ENCODE peak calls at places on chromosomes 11 and 22, in four cellular contexts. J, I, Y and O are unnamed samples.
A peak's percentile ranks its signal among the peaks of the same experiment; 100 is the strongest.

GRCh38 chr11:113690619-113691569 is 15.2 kb downstream of the TMPRSS5 start:
- DNase-seq in J (peak; percentile 75), Y (no peak), I (peak; percentile 32), O (no peak)

GRCh38 chr11:78853521-78853920 is 278.9 kb upstream of the NARS2 start:
- DNase-seq in Y (no peak), J (no peak), I (no peak), O (no peak)

GRCh38 chr22:46619830-46620501 is at the start of gene GRAMD4:
- DNase-seq in I (no peak), Y (peak; percentile 36), J (no peak), O (no peak)

GRCh38 chr22:36386900-36387663 is 685 bp downstream of the MYH9 start:
- DNase-seq in J (peak; percentile 81), I (no peak), Y (no peak), O (peak; percentile 57)

GRCh38 chr11:119298726-119299125 is 18.2 kb downstream of the MCAM start:
- DNase-seq in J (no peak), I (no peak), Y (no peak), O (no peak)

GRCh38 chr22:47929073-47929472 is 1166.6 kb downstream of the TBC1D22A start:
- DNase-seq in Y (no peak), J (no peak), I (no peak), O (no peak)

GRCh38 chr22:37742374-37743092 is 45.7 kb downstream of the TRIOBP start:
- DNase-seq in I (peak; percentile 91), J (peak; percentile 70), Y (peak; percentile 39), O (peak; percentile 70)

GRCh38 chr11:59755701-59756495 is 722 bp downstream of the STX3 start:
- DNase-seq in Y (peak; percentile 64), J (peak; percentile 79), I (peak; percentile 63), O (peak; percentile 84)

GRCh38 chr11:1834791-1835670 is at the start of gene SYT8:
- DNase-seq in J (peak; percentile 48), Y (no peak), I (no peak), O (no peak)

GRCh38 chr11:43992834-43993637 is 50.6 kb downstream of the C11orf96 start:
- DNase-seq in Y (no peak), I (peak; percentile 53), J (no peak), O (peak; percentile 45)

GRCh38 chr11:38524945-38525344 is 1926.9 kb upstream of the RAG2 start:
- DNase-seq in I (no peak), J (no peak), Y (no peak), O (no peak)

GRCh38 chr11:126378763-126379162 is 23.3 kb downstream of the ST3GAL4 start:
- DNase-seq in I (peak; percentile 57), J (no peak), Y (no peak), O (no peak)

GRCh38 chr22:17810570-17811116 is 36.4 kb upstream of the BID start:
- DNase-seq in I (no peak), J (peak; percentile 30), Y (no peak), O (no peak)

GRCh38 chr11:71223671-71224660 is 28.4 kb downstream of the SHANK2 start:
- DNase-seq in I (no peak), J (no peak), Y (no peak), O (no peak)

GRCh38 chr22:41908409-41909289 is 6.2 kb downstream of the SHISA8 start:
- DNase-seq in Y (no peak), J (no peak), I (no peak), O (no peak)

GRCh38 chr11:101034076-101034475 is 95.5 kb downstream of the PGR start:
- DNase-seq in J (peak; percentile 38), Y (peak; percentile 72), I (no peak), O (peak; percentile 85)

GRCh38 chr22:45860201-45860600 is 116.8 kb downstream of the WNT7B start:
- DNase-seq in I (no peak), J (no peak), Y (no peak), O (no peak)

GRCh38 chr11:69065136-69065710 is 16.5 kb downstream of the TPCN2 start:
- DNase-seq in I (no peak), J (no peak), Y (no peak), O (no peak)

GRCh38 chr11:70019576-70020011 is 58.5 kb upstream of the ANO1 start:
- DNase-seq in I (peak; percentile 45), J (no peak), Y (no peak), O (no peak)

DNA sequence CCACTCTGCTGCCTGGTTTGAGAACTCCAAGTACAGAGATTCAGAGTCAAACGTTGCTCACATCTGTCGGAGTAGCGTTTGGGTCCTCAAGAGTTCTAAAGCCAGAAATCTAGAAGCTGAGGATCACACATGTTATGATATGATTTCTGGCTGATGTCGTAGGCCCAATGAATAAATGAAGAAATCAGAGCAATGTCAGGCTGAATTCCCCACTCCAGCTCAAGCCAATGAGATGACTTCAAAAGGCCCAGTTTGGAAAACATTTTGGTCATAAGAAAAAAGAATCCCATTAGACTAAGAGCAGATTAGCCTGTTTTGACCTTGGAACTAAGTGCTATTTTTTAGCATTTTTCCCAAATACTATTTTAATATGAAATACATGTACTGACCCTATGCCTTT is 106.7 kb downstream of the ETS1 start:
- DNase-seq in I (no peak), Y (no peak), J (no peak), O (no peak)
- H3K36me3 ChIP-seq in I (peaks cover 45% of the 10 kb centered on the region), Y (no peaks in the 10 kb centered on the region), J (peaks cover 24% of the 10 kb centered on the region), O (no peaks in the 10 kb centered on the region)

GRCh38 chr11:20388096-20389055 is 860 bp downstream of the PRMT3 start:
- DNase-seq in Y (no peak), I (no peak), J (no peak), O (no peak)
- TF ChIP-seq POLR2A in Y (no peak), I (no peak), J (no peak), O (no peak)

DNA sequence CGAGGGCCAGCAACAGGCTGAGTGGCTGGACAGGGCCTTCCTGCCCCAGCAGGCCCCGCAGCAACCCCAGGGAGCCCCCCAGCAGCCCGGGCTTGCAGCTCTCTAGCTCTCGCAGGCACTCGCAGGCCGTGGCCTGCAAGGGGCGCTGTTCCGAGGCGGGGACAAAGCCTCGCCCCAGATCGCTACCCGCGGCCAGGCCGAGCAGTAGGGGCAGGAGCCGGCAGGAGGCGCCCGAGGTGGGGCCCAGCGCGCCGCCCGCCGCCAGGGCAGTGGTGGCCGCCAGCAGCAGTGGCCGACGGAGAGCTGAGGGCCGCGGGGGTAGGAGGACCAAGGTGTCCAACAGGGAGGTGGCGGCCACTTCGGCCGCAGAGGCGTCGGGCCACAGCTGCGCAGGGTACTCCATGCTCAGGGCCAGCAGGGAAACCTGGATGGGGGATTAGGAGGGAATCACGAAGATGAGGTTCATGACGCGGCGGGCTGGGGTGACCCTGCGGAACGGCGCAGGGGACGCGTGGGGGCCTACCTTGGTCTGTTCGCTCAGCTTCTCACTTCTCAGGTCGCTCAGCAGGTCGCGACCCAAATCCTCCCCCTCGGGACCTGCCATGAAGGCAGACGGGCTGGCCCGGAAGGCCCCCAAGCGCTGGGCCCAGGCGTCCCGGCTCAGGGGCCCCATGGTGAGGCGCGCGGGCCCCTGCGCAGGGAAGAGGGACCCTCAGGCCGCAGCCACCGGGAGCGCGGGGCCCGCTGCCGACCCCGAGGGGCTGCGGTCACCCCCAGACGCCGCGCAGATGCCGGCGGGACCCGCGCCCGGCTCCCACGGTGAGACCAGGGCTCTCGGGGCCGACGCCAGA is 632 bp downstream of the AP5B1 start:
- DNase-seq in Y (peak; percentile 56), I (peak; percentile 67), J (peak; percentile 86), O (peak; percentile 70)
- TF ChIP-seq CTCF in Y (peak; percentile 90), I (peak; percentile 99), J (peak; percentile 96), O (peak; percentile 50)

GRCh38 chr11:122863704-122864326 is 18.7 kb upstream of the JHY start:
- DNase-seq in J (no peak), I (peak; percentile 50), Y (peak; percentile 75), O (peak; percentile 33)
- H3K36me3 ChIP-seq in J (no peaks in the 10 kb centered on the region), I (no peaks in the 10 kb centered on the region), Y (no peaks in the 10 kb centered on the region), O (no peaks in the 10 kb centered on the region)

DNA sequence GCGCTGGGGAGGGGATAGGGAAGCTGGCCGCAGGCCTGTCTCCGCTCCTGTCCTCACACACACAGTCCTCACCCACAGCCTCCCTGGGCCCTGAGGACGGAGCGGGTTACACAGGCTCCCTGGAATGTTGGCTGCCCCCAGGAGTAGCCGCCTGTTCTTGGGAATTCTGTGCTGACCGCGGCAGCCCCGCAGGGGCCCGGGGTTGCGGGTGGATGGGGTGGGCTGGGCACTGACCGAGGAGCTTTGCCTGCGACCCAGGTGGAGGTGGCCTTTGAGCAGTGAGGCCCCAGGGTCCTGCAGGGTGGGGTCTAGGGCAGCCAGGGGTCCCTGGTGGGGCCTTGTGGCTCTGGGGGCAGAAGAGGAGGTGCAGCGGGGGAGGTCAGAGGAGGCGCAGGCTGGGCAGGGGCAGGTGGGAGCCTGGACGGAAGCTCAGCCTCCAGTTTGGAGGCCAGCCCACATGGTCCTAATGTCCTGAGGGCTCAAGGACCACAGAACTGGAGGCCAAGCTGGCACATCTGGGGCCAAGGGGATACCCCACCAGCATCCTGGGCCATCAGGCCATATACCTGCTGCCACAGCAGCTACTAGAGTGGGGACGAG is 6.6 kb upstream of the MRGPRG start:
- DNase-seq in J (no peak), I (no peak), Y (no peak), O (no peak)
- TF ChIP-seq POLR2A in J (no peak), I (no peak), Y (no peak), O (no peak)

DNA sequence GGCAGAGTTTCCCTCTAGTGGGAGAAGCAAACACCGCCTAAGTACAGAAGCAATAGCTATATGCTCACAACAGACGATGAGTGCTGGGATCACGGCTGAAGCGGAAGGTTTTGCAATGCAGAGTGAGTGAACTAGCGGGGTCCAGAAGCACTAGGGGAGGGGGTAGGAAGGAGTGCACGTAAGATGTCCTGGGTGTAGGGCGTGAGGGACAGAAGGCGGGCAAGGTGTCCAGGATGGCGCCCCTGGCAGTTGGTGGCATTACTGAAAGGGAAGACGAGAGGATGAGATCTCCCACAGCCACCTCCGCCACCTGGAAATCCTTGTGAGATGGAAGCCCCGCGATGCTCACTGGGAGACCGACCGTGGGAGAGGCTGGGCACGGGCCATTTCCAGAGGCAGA is 81.0 kb downstream of the ETS1 start:
- DNase-seq in J (no peak), Y (no peak), I (no peak), O (no peak)
- TF ChIP-seq CTCF in J (no peak), Y (no peak), I (no peak), O (no peak)